ENCODE peak calls at places on chromosomes 3 and 15, in seven cellular contexts. One of them, this sample, is unnamed.

GRCh38 chr3:30440880-30441279 is 165.5 kb upstream of the TGFBR2 start:
- DNase-seq in body of pancreas: peak; percentile 59
- DNase-seq in psoas muscle: no peak
- DNase-seq in bronchial epithelial cell: no peak
- DNase-seq in H7: no peak
- DNase-seq in WERI-Rb-1: no peak
- DNase-seq in astrocyte: peak; percentile 73
- DNase-seq in this sample: peak; percentile 19

GRCh38 chr3:42865256-42865655 is 10.4 kb downstream of the CYP8B1 start:
- DNase-seq in body of pancreas: no peak
- DNase-seq in WERI-Rb-1: no peak
- DNase-seq in H7: no peak
- DNase-seq in astrocyte: no peak
- DNase-seq in psoas muscle: no peak
- DNase-seq in bronchial epithelial cell: no peak
- DNase-seq in this sample: no peak

GRCh38 chr3:24235121-24235520 is 259.5 kb downstream of the THRB start:
- DNase-seq in astrocyte: peak; percentile 18
- DNase-seq in psoas muscle: no peak
- DNase-seq in body of pancreas: peak; percentile 14
- DNase-seq in bronchial epithelial cell: peak; percentile 89
- DNase-seq in H7: no peak
- DNase-seq in WERI-Rb-1: no peak
- DNase-seq in this sample: no peak

GRCh38 chr3:178968996-178969700 is 102.5 kb downstream of the ZMAT3 start:
- DNase-seq in H7: no peak
- DNase-seq in bronchial epithelial cell: no peak
- DNase-seq in astrocyte: no peak
- DNase-seq in WERI-Rb-1: no peak
- DNase-seq in body of pancreas: no peak
- DNase-seq in psoas muscle: no peak
- DNase-seq in this sample: no peak

GRCh38 chr3:190012784-190013183 is 107.9 kb downstream of the P3H2 start:
- DNase-seq in WERI-Rb-1: no peak
- DNase-seq in bronchial epithelial cell: peak; percentile 43
- DNase-seq in astrocyte: peak; percentile 57
- DNase-seq in body of pancreas: no peak
- DNase-seq in H7: no peak
- DNase-seq in psoas muscle: no peak
- DNase-seq in this sample: no peak

GRCh38 chr15:89783861-89784685 is 7.9 kb downstream of the MESP2 start:
- DNase-seq in H7: peak; percentile 54
- DNase-seq in WERI-Rb-1: peak; percentile 66
- DNase-seq in bronchial epithelial cell: no peak
- DNase-seq in astrocyte: no peak
- DNase-seq in body of pancreas: no peak
- DNase-seq in psoas muscle: no peak
- DNase-seq in this sample: no peak

GRCh38 chr3:179717219-179717618 is 64.4 kb downstream of the USP13 start:
- DNase-seq in bronchial epithelial cell: no peak
- DNase-seq in astrocyte: no peak
- DNase-seq in psoas muscle: no peak
- DNase-seq in H7: no peak
- DNase-seq in WERI-Rb-1: no peak
- DNase-seq in body of pancreas: no peak
- DNase-seq in this sample: no peak

GRCh38 chr3:28267984-28268849 is 26.8 kb downstream of the CMC1 start:
- DNase-seq in psoas muscle: no peak
- DNase-seq in body of pancreas: peak; percentile 47
- DNase-seq in H7: no peak
- DNase-seq in WERI-Rb-1: no peak
- DNase-seq in bronchial epithelial cell: peak; percentile 31
- DNase-seq in astrocyte: no peak
- DNase-seq in this sample: no peak

GRCh38 chr3:157763644-157764043 is 260.4 kb upstream of the VEPH1 start:
- DNase-seq in astrocyte: no peak
- DNase-seq in body of pancreas: no peak
- DNase-seq in H7: no peak
- DNase-seq in bronchial epithelial cell: no peak
- DNase-seq in psoas muscle: no peak
- DNase-seq in WERI-Rb-1: no peak
- DNase-seq in this sample: no peak

GRCh38 chr3:133448478-133449122 is 48.7 kb downstream of the BFSP2 start:
- DNase-seq in psoas muscle: no peak
- DNase-seq in body of pancreas: peak; percentile 16
- DNase-seq in WERI-Rb-1: no peak
- DNase-seq in bronchial epithelial cell: no peak
- DNase-seq in H7: no peak
- DNase-seq in astrocyte: no peak
- DNase-seq in this sample: no peak

GRCh38 chr3:51777985-51778384 is 1.1 kb downstream of the IQCF6 start:
- DNase-seq in body of pancreas: peak; percentile 58
- DNase-seq in psoas muscle: peak; percentile 30
- DNase-seq in bronchial epithelial cell: no peak
- DNase-seq in H7: no peak
- DNase-seq in astrocyte: no peak
- DNase-seq in WERI-Rb-1: no peak
- DNase-seq in this sample: peak; percentile 76

GRCh38 chr3:49805367-49805782 is 2.3 kb downstream of the INKA1 start:
- DNase-seq in astrocyte: no peak
- DNase-seq in H7: no peak
- DNase-seq in psoas muscle: peak; percentile 87
- DNase-seq in body of pancreas: peak; percentile 85
- DNase-seq in WERI-Rb-1: no peak
- DNase-seq in bronchial epithelial cell: no peak
- DNase-seq in this sample: peak; percentile 94

GRCh38 chr3:40855871-40856270 is 331.1 kb downstream of the ZNF621 start:
- DNase-seq in WERI-Rb-1: no peak
- DNase-seq in bronchial epithelial cell: no peak
- DNase-seq in body of pancreas: no peak
- DNase-seq in astrocyte: no peak
- DNase-seq in H7: no peak
- DNase-seq in psoas muscle: no peak
- DNase-seq in this sample: no peak

GRCh38 chr15:25058080-25058785 is 103.4 kb downstream of the SNRPN start:
- DNase-seq in bronchial epithelial cell: no peak
- DNase-seq in WERI-Rb-1: no peak
- DNase-seq in H7: no peak
- DNase-seq in psoas muscle: no peak
- DNase-seq in body of pancreas: no peak
- DNase-seq in astrocyte: no peak
- DNase-seq in this sample: no peak

GRCh38 chr3:106281231-106281630 is 412.4 kb upstream of the CBLB start:
- DNase-seq in WERI-Rb-1: peak; percentile 63
- DNase-seq in body of pancreas: no peak
- DNase-seq in H7: no peak
- DNase-seq in psoas muscle: no peak
- DNase-seq in bronchial epithelial cell: no peak
- DNase-seq in astrocyte: peak; percentile 81
- DNase-seq in this sample: no peak

GRCh38 chr15:43517354-43518072 is at the start of gene MAP1A:
- DNase-seq in H7: peak; percentile 87
- DNase-seq in bronchial epithelial cell: no peak
- DNase-seq in astrocyte: peak; percentile 53
- DNase-seq in psoas muscle: peak; percentile 60
- DNase-seq in body of pancreas: peak; percentile 23
- DNase-seq in WERI-Rb-1: peak; percentile 82
- DNase-seq in this sample: peak; percentile 87

DNA sequence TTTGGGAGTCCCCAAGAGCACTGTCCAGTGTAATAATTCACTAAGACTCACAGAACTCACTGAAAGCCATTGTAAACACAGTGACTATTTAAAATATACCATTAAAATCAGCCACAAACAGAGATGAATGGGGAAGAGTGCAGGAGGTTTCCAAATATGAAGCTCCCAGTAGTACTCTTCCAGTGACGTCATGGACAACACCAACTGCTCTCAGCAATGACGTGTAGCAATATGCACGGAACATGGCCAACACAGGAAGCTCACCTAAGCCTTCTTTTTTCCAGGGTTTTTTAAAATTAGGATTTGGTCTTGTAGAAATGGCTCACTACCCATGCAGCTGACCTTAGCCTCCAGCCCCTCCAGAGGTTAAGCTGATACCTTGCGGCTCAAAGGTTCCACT is 1224.1 kb upstream of the CADM2 start:
- DNase-seq in astrocyte: no peak
- DNase-seq in H7: no peak
- DNase-seq in psoas muscle: no peak
- DNase-seq in body of pancreas: no peak
- DNase-seq in bronchial epithelial cell: no peak
- DNase-seq in WERI-Rb-1: peak; percentile 5
- DNase-seq in this sample: no peak
- H3K4me3 ChIP-seq in astrocyte: no peak overlapping the region
- H3K4me3 ChIP-seq in H7: no peak overlapping the region
- H3K4me3 ChIP-seq in psoas muscle: no peak overlapping the region
- H3K4me3 ChIP-seq in body of pancreas: no peak overlapping the region
- H3K4me3 ChIP-seq in bronchial epithelial cell: no peak overlapping the region
- H3K4me3 ChIP-seq in WERI-Rb-1: no peak overlapping the region
- H3K4me3 ChIP-seq in this sample: no peak overlapping the region

DNA sequence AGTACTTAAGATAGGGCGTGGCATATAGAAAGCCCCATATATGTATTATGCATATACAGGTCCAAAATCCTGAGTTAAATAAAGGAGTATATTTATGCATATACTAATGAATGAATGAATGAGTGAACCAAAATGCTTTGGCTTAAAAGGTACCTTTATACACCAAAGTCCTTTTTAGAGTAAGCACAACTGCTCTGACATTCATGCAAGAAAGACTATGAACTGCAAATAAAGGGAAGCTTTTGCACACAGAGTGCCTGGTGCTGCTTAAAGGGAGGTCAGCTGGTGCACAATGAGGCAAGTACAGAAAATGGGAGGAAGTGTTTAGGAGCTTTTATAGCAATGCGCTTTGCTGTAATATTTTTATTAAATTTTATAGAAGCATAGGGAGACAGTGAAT is 214.0 kb downstream of the KLF13 start:
- DNase-seq in bronchial epithelial cell: no peak
- DNase-seq in body of pancreas: no peak
- DNase-seq in psoas muscle: no peak
- DNase-seq in astrocyte: no peak
- DNase-seq in WERI-Rb-1: no peak
- DNase-seq in H7: no peak
- DNase-seq in this sample: no peak
- H3K27me3 ChIP-seq in bronchial epithelial cell: no peaks in the 10 kb centered on the region
- H3K27me3 ChIP-seq in body of pancreas: no peaks in the 10 kb centered on the region
- H3K27me3 ChIP-seq in psoas muscle: no peaks in the 10 kb centered on the region
- H3K27me3 ChIP-seq in astrocyte: no peaks in the 10 kb centered on the region
- H3K27me3 ChIP-seq in WERI-Rb-1: no peaks in the 10 kb centered on the region
- H3K27me3 ChIP-seq in H7: no peaks in the 10 kb centered on the region
- H3K27me3 ChIP-seq in this sample: no peaks in the 10 kb centered on the region

DNA sequence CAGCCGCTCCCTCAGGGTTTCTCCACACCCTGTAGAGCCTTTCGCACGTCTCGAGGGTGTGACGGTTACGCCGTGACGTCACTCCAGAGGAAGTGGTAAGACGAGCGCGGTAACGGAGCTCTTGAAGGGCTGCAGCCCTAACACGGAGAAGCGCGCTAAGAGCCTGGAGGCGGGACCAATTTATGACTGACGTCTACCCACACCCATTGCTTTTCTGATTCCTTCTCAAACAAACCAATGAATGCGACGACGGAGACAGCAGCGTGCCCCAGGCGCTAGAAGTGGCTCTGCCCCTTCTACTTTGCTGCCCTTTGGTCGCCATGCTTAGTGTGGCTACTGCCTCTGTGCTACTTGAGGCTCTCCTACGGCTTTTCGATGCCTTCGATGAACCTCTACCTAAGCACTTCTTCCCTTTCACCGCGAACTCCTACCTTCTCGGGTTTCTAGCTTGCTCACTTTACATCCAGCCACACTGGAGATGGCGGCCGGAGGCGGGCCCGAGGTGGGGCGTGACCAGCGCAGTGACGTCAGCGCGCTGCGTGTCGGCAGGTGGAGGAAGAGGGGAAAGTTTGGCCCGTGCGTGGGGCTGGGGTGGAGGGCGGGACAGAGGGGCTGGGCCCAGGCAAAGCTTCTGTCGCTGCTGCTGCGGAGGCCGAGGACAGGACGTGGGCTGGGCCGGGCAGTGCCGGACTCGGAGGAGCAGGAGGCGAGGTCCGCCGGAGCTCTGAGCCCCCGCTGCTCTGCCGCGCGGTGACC is at the start of gene OXSR1:
- DNase-seq in WERI-Rb-1: peak; percentile 98
- DNase-seq in bronchial epithelial cell: peak; percentile 100
- DNase-seq in astrocyte: peak; percentile 100
- DNase-seq in psoas muscle: peak; percentile 99
- DNase-seq in body of pancreas: peak; percentile 100
- DNase-seq in H7: peak; percentile 89
- DNase-seq in this sample: peak; percentile 99
- H3K4me3 ChIP-seq in WERI-Rb-1: peak within 1 kb of the TSS; percentile 92
- H3K4me3 ChIP-seq in bronchial epithelial cell: peak within 1 kb of the TSS; percentile 96
- H3K4me3 ChIP-seq in astrocyte: peak within 1 kb of the TSS; percentile 96
- H3K4me3 ChIP-seq in psoas muscle: peak within 1 kb of the TSS; percentile 92
- H3K4me3 ChIP-seq in body of pancreas: peak within 1 kb of the TSS; percentile 46
- H3K4me3 ChIP-seq in H7: peak within 1 kb of the TSS; percentile 93
- H3K4me3 ChIP-seq in this sample: peak within 1 kb of the TSS; percentile 63

GRCh38 chr3:99869621-99870020 is 52.0 kb downstream of the CMSS1 start:
- DNase-seq in bronchial epithelial cell: no peak
- DNase-seq in psoas muscle: no peak
- DNase-seq in astrocyte: no peak
- DNase-seq in H7: no peak
- DNase-seq in WERI-Rb-1: no peak
- DNase-seq in body of pancreas: no peak
- DNase-seq in this sample: no peak

GRCh38 chr3:99872633-99873254 is 55.1 kb downstream of the CMSS1 start:
- DNase-seq in body of pancreas: no peak
- DNase-seq in WERI-Rb-1: no peak
- DNase-seq in astrocyte: no peak
- DNase-seq in H7: no peak
- DNase-seq in bronchial epithelial cell: no peak
- DNase-seq in psoas muscle: no peak
- DNase-seq in this sample: no peak

GRCh38 chr3:99870712-99871111 is 53.0 kb downstream of the CMSS1 start:
- DNase-seq in H7: no peak
- DNase-seq in psoas muscle: no peak
- DNase-seq in WERI-Rb-1: no peak
- DNase-seq in body of pancreas: no peak
- DNase-seq in bronchial epithelial cell: no peak
- DNase-seq in astrocyte: no peak
- DNase-seq in this sample: no peak

GRCh38 chr3:99868438-99868723 is 50.7 kb downstream of the CMSS1 start:
- DNase-seq in psoas muscle: no peak
- DNase-seq in bronchial epithelial cell: peak; percentile 41
- DNase-seq in astrocyte: no peak
- DNase-seq in WERI-Rb-1: peak; percentile 46
- DNase-seq in body of pancreas: no peak
- DNase-seq in H7: no peak
- DNase-seq in this sample: no peak

DNA sequence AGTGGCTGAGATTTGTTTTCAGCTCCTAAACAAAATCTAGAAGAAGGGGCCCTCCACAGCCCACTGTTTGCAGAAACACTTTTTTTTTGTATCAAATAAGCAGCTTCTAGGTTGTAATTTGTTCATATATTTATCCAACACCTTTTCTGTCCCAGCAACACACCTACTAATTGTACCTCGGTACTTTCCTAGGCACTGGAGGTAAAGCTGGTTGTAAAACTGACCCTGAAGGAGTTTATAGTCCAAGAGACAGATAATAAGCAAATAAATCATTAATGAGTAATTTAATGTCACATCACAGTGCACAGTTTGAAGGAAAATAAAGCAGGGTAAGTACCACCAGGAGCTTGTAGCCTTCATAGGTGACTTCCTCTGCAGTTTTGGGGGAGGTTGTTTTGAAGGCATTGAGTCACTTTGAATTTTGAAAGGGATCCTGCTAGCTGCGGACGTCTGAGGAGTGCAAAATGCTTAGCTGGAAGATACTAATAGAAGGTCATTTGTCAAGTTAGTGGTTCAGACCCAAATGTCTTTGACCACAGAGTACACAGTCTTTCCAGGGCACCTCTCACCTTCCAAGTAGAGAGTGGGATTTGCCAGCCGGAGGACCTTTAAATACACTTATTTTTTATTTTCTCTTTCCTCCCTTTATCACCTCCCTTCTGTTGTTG is 53.7 kb downstream of the CMSS1 start:
- DNase-seq in astrocyte: peak; percentile 64
- DNase-seq in psoas muscle: no peak
- DNase-seq in WERI-Rb-1: no peak
- DNase-seq in bronchial epithelial cell: no peak
- DNase-seq in body of pancreas: no peak
- DNase-seq in H7: no peak
- DNase-seq in this sample: no peak
- H3K27me3 ChIP-seq in astrocyte: no peaks in the 10 kb centered on the region
- H3K27me3 ChIP-seq in psoas muscle: no peaks in the 10 kb centered on the region
- H3K27me3 ChIP-seq in WERI-Rb-1: no peaks in the 10 kb centered on the region
- H3K27me3 ChIP-seq in bronchial epithelial cell: no peaks in the 10 kb centered on the region
- H3K27me3 ChIP-seq in body of pancreas: no peaks in the 10 kb centered on the region
- H3K27me3 ChIP-seq in H7: peaks cover 22% of the 10 kb centered on the region
- H3K27me3 ChIP-seq in this sample: no peaks in the 10 kb centered on the region

This sample was measured in right cardiac atrium.